ENCODE peak calls at places on chromosomes 16 and 17, in nine cellular contexts. T is A549, L is HepG2, K is sigmoid colon, S is transverse colon, I is esophagus muscularis mucosa, A is H1, B is suprapubic skin, C is tibial nerve. M is an unnamed sample.

GRCh38 chr17:78438694-78439325 is 60.4 kb downstream of the PGS1 start:
- DNase-seq in I (no peak), A (no peak), C (no peak), T (no peak), K (no peak), S (no peak), L (no peak), B (no peak), M (no peak)

GRCh38 chr16:9527976-9528375 is 436.5 kb downstream of the HAPSTR1 start:
- DNase-seq in A (no peak), L (no peak), C (no peak), T (no peak), B (no peak), S (no peak), K (no peak), I (no peak), M (no peak)

GRCh38 chr16:5444181-5444580 is 346.6 kb upstream of the EEF2KMT start:
- DNase-seq in K (no peak), I (no peak), S (no peak), L (no peak), T (no peak), A (no peak), B (no peak), C (no peak), M (no peak)

GRCh38 chr16:2716948-2717347 is 3.1 kb downstream of the PRSS27 start:
- DNase-seq in B (no peak), S (no peak), C (no peak), A (no peak), I (no peak), K (no peak), L (no peak), T (no peak), M (no peak)

GRCh38 chr17:28384281-28385036 is 13.0 kb downstream of the SARM1 start:
- DNase-seq in T (no peak), B (peak; percentile 57), S (peak; percentile 84), A (no peak), I (no peak), C (peak; percentile 14), K (no peak), L (no peak), M (no peak)

GRCh38 chr17:78040561-78041400 is 82.3 kb downstream of the TNRC6C start:
- DNase-seq in K (peak; percentile 80), B (peak; percentile 72), C (peak; percentile 26), S (peak; percentile 41), L (no peak), I (peak; percentile 92), T (peak; percentile 81), A (no peak), M (peak; percentile 47)

GRCh38 chr16:46947900-46948547 is 25.4 kb downstream of the DNAJA2 start:
- DNase-seq in K (no peak), C (peak; percentile 18), B (no peak), T (peak; percentile 55), I (no peak), A (no peak), S (no peak), L (peak; percentile 71), M (no peak)

GRCh38 chr17:74748529-74749261 is at the start of gene NHERF1:
- DNase-seq in A (no peak), B (peak; percentile 94), T (peak; percentile 90), S (peak; percentile 96), C (peak; percentile 89), L (peak; percentile 88), I (peak; percentile 97), K (peak; percentile 97), M (peak; percentile 91)

GRCh38 chr16:64304376-64304775 is 817.5 kb downstream of the CDH11 start:
- DNase-seq in C (no peak), T (no peak), S (no peak), L (no peak), A (no peak), K (no peak), I (no peak), B (no peak), M (no peak)

GRCh38 chr16:75647138-75647491 is 350 bp downstream of the KARS1 start:
- DNase-seq in C (no peak), I (no peak), T (no peak), B (no peak), K (no peak), S (no peak), L (no peak), A (no peak), M (no peak)

GRCh38 chr17:33284022-33284421 is 9.1 kb downstream of the ASIC2 start:
- DNase-seq in S (peak; percentile 36), A (no peak), L (peak; percentile 37), B (no peak), K (peak; percentile 69), I (no peak), C (peak; percentile 24), T (peak; percentile 91), M (peak; percentile 49)

GRCh38 chr16:81447383-81448101 is 2.9 kb downstream of the CMIP start:
- DNase-seq in S (peak; percentile 55), L (peak; percentile 57), I (no peak), A (no peak), B (no peak), K (no peak), T (peak; percentile 69), C (no peak), M (no peak)

GRCh38 chr16:10598157-10598556 is 17.8 kb upstream of the EMP2 start:
- DNase-seq in C (no peak), A (no peak), K (no peak), I (no peak), B (no peak), L (no peak), T (no peak), S (peak; percentile 88), M (no peak)

GRCh38 chr16:324451-325334 is 27.8 kb downstream of the AXIN1 start:
- DNase-seq in A (no peak), C (no peak), B (no peak), I (no peak), K (no peak), S (peak; percentile 42), L (no peak), T (no peak), M (no peak)

DNA sequence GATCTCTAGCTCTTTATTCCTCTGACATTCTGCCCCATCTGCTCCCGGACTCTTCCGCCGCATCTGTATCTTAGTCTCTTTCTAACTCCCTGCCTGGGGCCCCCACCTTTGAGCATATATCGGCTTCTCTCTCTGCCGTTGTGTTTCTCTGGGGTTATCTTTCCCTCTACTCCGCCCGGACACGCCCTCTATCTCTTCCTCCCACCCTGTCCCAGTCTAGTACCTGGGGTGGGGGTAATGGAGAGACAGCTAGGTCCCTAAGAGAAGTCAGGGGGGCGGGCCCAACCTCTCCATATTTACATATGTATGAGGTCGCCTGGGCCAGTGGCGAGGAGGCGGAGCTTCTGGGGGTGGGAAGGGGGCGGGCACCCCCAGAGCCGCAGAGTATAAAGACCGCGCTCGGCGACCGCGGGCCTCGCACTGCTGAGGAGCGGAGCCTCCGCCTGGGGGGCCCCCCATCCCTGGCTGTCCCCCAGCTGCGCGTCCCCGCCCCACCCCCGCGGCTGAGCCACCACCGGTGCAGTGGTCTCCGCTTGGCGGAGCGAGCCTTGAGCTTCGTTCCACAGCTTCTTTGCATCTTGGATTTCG is at the start of gene ATP1B2:
- DNase-seq in I (no peak), S (peak; percentile 75), K (peak; percentile 93), C (peak; percentile 24), A (peak; percentile 72), L (peak; percentile 67), B (no peak), T (peak; percentile 59), M (peak; percentile 80)
- H3K27ac ChIP-seq in I (peak within 1 kb of the TSS; percentile 63), S (peak within 1 kb of the TSS; percentile 46), K (peak within 1 kb of the TSS; percentile 68), C (peak within 1 kb of the TSS; percentile 88), A (no peak within 1 kb of the TSS), L (no peak within 1 kb of the TSS), B (no peak within 1 kb of the TSS), T (peak within 1 kb of the TSS; percentile 58), M (peak within 1 kb of the TSS; percentile 86)

DNA sequence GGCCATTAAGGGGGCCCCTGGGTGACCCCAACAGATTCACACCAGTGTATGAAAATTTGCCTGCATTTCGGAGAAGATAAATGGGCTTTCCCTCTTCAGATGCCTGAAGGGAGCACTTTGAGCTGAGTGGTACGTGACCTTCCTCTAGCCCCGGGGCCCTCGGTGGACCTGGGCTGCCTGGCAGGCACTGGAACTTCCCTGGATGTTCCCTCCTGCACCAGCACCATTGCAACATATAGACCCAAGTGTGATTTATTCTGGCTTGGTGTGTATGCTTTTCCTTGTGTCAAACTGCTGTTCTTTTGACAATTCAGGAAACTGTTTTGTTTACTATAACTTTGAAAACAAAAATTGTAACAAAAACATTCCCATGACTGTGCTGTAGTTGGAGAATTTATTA is 93.8 kb downstream of the TNFRSF13B start:
- DNase-seq in B (no peak), I (no peak), A (no peak), C (no peak), L (no peak), S (no peak), K (no peak), T (no peak), M (no peak)
- TF ChIP-seq EP300 in B (no peak), I (no peak), A (no peak), C (no peak), L (no peak), S (no peak), K (no peak), T (no peak), M (no peak)

DNA sequence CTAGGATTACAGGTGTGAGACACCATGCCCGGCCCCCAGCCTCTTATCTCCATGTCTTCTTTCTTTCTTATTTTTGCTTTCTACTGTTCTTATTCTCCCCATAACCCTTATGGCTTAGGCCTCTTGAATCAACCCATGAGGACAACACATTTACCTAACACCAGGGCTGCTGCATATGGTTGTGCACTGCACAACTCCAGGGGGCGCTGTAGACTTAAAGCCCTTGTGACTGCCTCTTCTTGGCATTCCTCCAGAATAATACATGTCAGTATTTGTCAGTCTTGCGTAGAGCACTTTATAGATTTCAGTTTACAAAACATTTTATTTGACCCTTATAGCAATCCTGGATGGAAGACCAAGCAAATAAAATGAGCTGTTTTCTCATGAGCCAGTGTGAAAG is 225.0 kb upstream of the SALL1 start:
- DNase-seq in K (no peak), T (peak; percentile 8), I (no peak), A (no peak), S (no peak), C (no peak), B (no peak), L (no peak), M (no peak)
- TF ChIP-seq CTCF in K (no peak), T (peak; percentile 7), I (no peak), A (peak; percentile 46), S (no peak), C (no peak), B (no peak), L (no peak), M (no peak)

GRCh38 chr16:27221576-27222498 is 18.5 kb downstream of the KDM8 start:
- DNase-seq in A (no peak), C (no peak), K (no peak), I (no peak), B (peak; percentile 71), T (no peak), S (peak; percentile 9), L (no peak), M (no peak)

GRCh38 chr16:27223701-27224100 is 20.4 kb downstream of the KDM8 start:
- DNase-seq in S (no peak), C (no peak), A (no peak), B (no peak), T (no peak), K (no peak), L (no peak), I (no peak), M (no peak)

GRCh38 chr16:27224271-27224737 is 21.0 kb downstream of the KDM8 start:
- DNase-seq in T (no peak), S (no peak), C (no peak), L (no peak), A (no peak), B (no peak), I (no peak), K (no peak), M (no peak)

GRCh38 chr16:27222499-27223225 is 19.3 kb downstream of the KDM8 start:
- DNase-seq in K (peak; percentile 86), A (no peak), C (no peak), S (peak; percentile 29), I (peak; percentile 93), B (peak; percentile 69), T (no peak), L (no peak), M (no peak)

GRCh38 chr16:27223226-27223610 is 19.9 kb downstream of the KDM8 start:
- DNase-seq in T (no peak), C (no peak), B (no peak), L (no peak), S (peak; percentile 10), A (no peak), I (no peak), K (no peak), M (no peak)
- H3K27ac ChIP-seq in T (no peak overlapping the region), C (no peak overlapping the region), B (peak overlapping the region; percentile 79), L (no peak overlapping the region), S (peak overlapping the region; percentile 21), A (no peak overlapping the region), I (peak overlapping the region; percentile 72), K (peak overlapping the region; percentile 70), M (no peak overlapping the region)